ENCODE peak calls at places on chromosomes 2 and 18, in six cellular contexts. I is Karpas-422; R is CD8-positive, alpha-beta T cell; L is CD4-positive, CD25-positive, alpha-beta regulatory T cell; A is psoas muscle; K is Caco-2. Q is an unnamed sample.
A peak's percentile ranks its signal among the peaks of the same experiment; 100 is the strongest.

GRCh38 chr2:150478206-150478974 is 9.1 kb downstream of the RND3 start:
- DNase-seq in R (no peak), A (no peak), I (no peak), K (peak; percentile 60), L (no peak), Q (peak; percentile 48)

GRCh38 chr18:49459404-49460171 is 857 bp downstream of the DYM start:
- DNase-seq in A (no peak), I (peak; percentile 67), L (no peak), R (no peak), K (no peak), Q (peak; percentile 46)

GRCh38 chr2:207416936-207417718 is 112.6 kb upstream of the CREB1 start:
- DNase-seq in R (no peak), A (no peak), L (no peak), K (no peak), I (no peak), Q (no peak)

GRCh38 chr2:19349911-19350677 is 8.3 kb downstream of the OSR1 start:
- DNase-seq in K (no peak), A (peak; percentile 68), I (peak; percentile 73), R (no peak), L (no peak), Q (peak; percentile 50)

GRCh38 chr2:128639693-128640092 is 321.0 kb upstream of the HS6ST1 start:
- DNase-seq in L (no peak), I (peak; percentile 50), A (no peak), K (no peak), R (peak; percentile 5), Q (no peak)

GRCh38 chr2:240990266-240990529 is 8.2 kb upstream of the SNED1 start:
- DNase-seq in I (no peak), L (no peak), R (no peak), A (no peak), K (no peak), Q (no peak)

GRCh38 chr2:211611061-211611518 is 927.5 kb downstream of the ERBB4 start:
- DNase-seq in L (no peak), I (no peak), K (peak; percentile 41), R (no peak), A (no peak), Q (no peak)

GRCh38 chr2:236376566-236377244 is 112.5 kb upstream of the ASB18 start:
- DNase-seq in K (no peak), R (no peak), A (no peak), L (no peak), I (no peak), Q (no peak)

GRCh38 chr2:199463000-199463692 is 5.4 kb upstream of the SATB2 start:
- DNase-seq in A (peak; percentile 78), K (peak; percentile 74), L (no peak), R (no peak), I (peak; percentile 54), Q (peak; percentile 91)

GRCh38 chr2:85754313-85755095 is 713 bp downstream of the ATOH8 start:
- DNase-seq in L (no peak), R (no peak), I (no peak), A (peak; percentile 42), K (no peak), Q (no peak)

GRCh38 chr2:85757860-85758259 is 4.1 kb downstream of the ATOH8 start:
- DNase-seq in L (no peak), I (no peak), A (no peak), R (no peak), K (no peak), Q (no peak)

GRCh38 chr2:85756822-85757435 is 3.1 kb downstream of the ATOH8 start:
- DNase-seq in A (peak; percentile 18), L (no peak), R (no peak), I (no peak), K (no peak), Q (no peak)

GRCh38 chr2:85755122-85756027 is 1.6 kb downstream of the ATOH8 start:
- DNase-seq in L (no peak), R (no peak), A (peak; percentile 43), I (no peak), K (no peak), Q (no peak)

DNA sequence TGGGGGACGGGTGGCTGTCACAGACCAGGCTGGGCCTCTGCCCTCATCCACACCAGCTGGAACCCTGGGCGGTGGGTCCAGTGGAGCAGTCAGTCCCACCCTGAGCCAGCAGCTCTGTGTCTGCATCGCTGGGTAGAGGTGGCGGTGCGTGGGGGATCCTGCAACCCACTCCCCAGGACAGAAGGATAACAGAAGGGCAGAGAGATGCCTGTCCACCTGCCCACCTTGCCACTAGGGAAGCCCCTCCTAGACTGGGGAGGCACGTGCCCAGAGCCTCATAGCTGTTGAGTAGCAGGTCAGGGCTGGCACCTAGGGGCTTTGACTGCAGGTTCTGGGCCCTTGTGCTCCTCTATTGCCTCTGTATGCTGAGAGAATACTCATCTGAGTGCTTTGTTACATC is 2.4 kb downstream of the ATOH8 start:
- DNase-seq in K (no peak), R (no peak), A (peak; percentile 8), I (no peak), L (no peak), Q (no peak)
- H3K27me3 ChIP-seq in K (peaks cover 3% of the 10 kb centered on the region), R (peaks cover 28% of the 10 kb centered on the region), A (no peaks in the 10 kb centered on the region), I (no peaks in the 10 kb centered on the region), L (peaks cover 12% of the 10 kb centered on the region), Q (peaks cover 45% of the 10 kb centered on the region)

GRCh38 chr2:208783184-208783583 is 376.6 kb downstream of the PTH2R start:
- DNase-seq in L (no peak), K (no peak), R (no peak), A (no peak), I (peak; percentile 42), Q (no peak)
- H3K9me3 ChIP-seq in L (no peaks in the 10 kb centered on the region), K (no peaks in the 10 kb centered on the region), R (no peaks in the 10 kb centered on the region), A (no peaks in the 10 kb centered on the region), I (no peaks in the 10 kb centered on the region), Q (no peaks in the 10 kb centered on the region)

GRCh38 chr2:46939596-46940359 is 24.2 kb upstream of the MCFD2 start:
- DNase-seq in K (peak; percentile 62), I (no peak), L (no peak), R (no peak), A (no peak), Q (no peak)
- H3K4me3 ChIP-seq in K (peak overlapping the region; percentile 64), I (peak overlapping the region; percentile 73), L (peak overlapping the region; percentile 69), R (no peak overlapping the region), A (peak overlapping the region; percentile 86), Q (no peak overlapping the region)

GRCh38 chr2:111161971-111162370 is 41.3 kb downstream of the BCL2L11 start:
- DNase-seq in I (no peak), L (no peak), A (peak; percentile 66), K (no peak), R (no peak), Q (no peak)

GRCh38 chr2:111159640-111160039 is 38.9 kb downstream of the BCL2L11 start:
- DNase-seq in I (no peak), K (no peak), L (no peak), R (no peak), A (no peak), Q (no peak)

GRCh38 chr2:111162718-111163331 is 42.1 kb downstream of the BCL2L11 start:
- DNase-seq in I (no peak), R (no peak), A (no peak), L (no peak), K (no peak), Q (no peak)

GRCh38 chr2:111157798-111158197 is 37.1 kb downstream of the BCL2L11 start:
- DNase-seq in L (no peak), I (peak; percentile 82), K (no peak), R (no peak), A (no peak), Q (no peak)

GRCh38 chr2:111160758-111161157 is 40.0 kb downstream of the BCL2L11 start:
- DNase-seq in K (no peak), I (no peak), R (no peak), L (no peak), A (no peak), Q (no peak)
- H3K27me3 ChIP-seq in K (no peaks in the 10 kb centered on the region), I (no peaks in the 10 kb centered on the region), R (no peaks in the 10 kb centered on the region), L (no peaks in the 10 kb centered on the region), A (no peaks in the 10 kb centered on the region), Q (no peaks in the 10 kb centered on the region)

DNA sequence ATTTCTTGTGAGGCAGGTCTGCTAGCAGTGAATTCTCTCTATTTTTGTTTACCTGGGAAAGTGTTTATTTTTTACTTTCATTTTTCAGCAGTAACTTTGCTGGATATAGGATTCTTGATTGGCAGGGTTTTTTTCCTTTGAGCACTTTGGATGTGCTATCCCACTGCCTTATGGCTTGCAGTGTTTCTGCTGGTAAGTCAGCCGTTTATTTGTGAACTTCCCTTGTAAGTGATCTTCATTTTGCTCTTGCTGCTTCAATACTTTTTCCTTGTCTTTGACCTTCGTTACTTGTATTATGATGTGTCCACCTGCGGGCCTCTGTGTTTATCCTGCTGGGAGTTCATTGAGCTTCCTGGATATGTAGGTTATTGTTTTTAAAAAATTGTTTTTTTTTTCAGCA is 54.7 kb downstream of the SLC66A2 start:
- DNase-seq in I (no peak), A (no peak), L (no peak), R (no peak), K (no peak), Q (no peak)
- H3K9me3 ChIP-seq in I (peaks cover 91% of the 10 kb centered on the region), A (peaks cover 43% of the 10 kb centered on the region), L (peaks cover 59% of the 10 kb centered on the region), R (peaks cover 3% of the 10 kb centered on the region), K (no peaks in the 10 kb centered on the region), Q (no peaks in the 10 kb centered on the region)